ENCODE peak calls at places on chromosomes 2 and 18, in eight cellular contexts. X is brain microvascular endothelial cell, K is A549, Q is Caco-2, Z is mucosa of descending colon, F is AG04449, V is PC-3, C is dorsolateral prefrontal cortex. W is an unnamed sample.

GRCh38 chr2:240604291-240604938 is 17.9 kb downstream of the CAPN10 start:
- DNase-seq in X (peak), K (peak), Q (peak), Z (peak), F (no peak), V (peak), C (peak), W (no peak)

GRCh38 chr18:31942301-31942998 is 478 bp downstream of the TRAPPC8 start:
- DNase-seq in X (peak), K (peak), Q (no peak), Z (peak), F (no peak), V (no peak), C (peak), W (peak)

GRCh38 chr2:76415821-76416220 is 705.1 kb upstream of the GCFC2 start:
- DNase-seq in X (no peak), K (no peak), Q (no peak), Z (no peak), F (no peak), V (no peak), C (no peak), W (no peak)

GRCh38 chr2:198905881-198906612 is 551.7 kb downstream of the SATB2 start:
- DNase-seq in X (no peak), K (no peak), Q (no peak), Z (no peak), F (no peak), V (no peak), C (no peak), W (no peak)

GRCh38 chr2:215364157-215365155 is 52.6 kb downstream of the ATIC start:
- DNase-seq in X (no peak), K (no peak), Q (no peak), Z (no peak), F (no peak), V (no peak), C (no peak), W (peak)

GRCh38 chr2:241546771-241547498 is 11.6 kb upstream of the BOK start:
- DNase-seq in X (peak), K (no peak), Q (peak), Z (peak), F (peak), V (no peak), C (no peak), W (peak)

GRCh38 chr2:241009601-241010530 is 11.4 kb downstream of the SNED1 start:
- DNase-seq in X (peak), K (no peak), Q (no peak), Z (peak), F (peak), V (peak), C (no peak), W (peak)

GRCh38 chr18:42330296-42330695 is 375.3 kb downstream of the PIK3C3 start:
- DNase-seq in X (no peak), K (no peak), Q (no peak), Z (no peak), F (no peak), V (no peak), C (no peak), W (no peak)

GRCh38 chr2:200705305-200705985 is 106.3 kb upstream of the BZW1 start:
- DNase-seq in X (peak), K (peak), Q (no peak), Z (no peak), F (no peak), V (no peak), C (no peak), W (no peak)

GRCh38 chr2:200702646-200703118 is 109.0 kb upstream of the BZW1 start:
- DNase-seq in X (no peak), K (no peak), Q (peak), Z (no peak), F (no peak), V (peak), C (no peak), W (peak)

GRCh38 chr2:200702044-200702443 is 109.7 kb upstream of the BZW1 start:
- DNase-seq in X (no peak), K (no peak), Q (no peak), Z (no peak), F (no peak), V (no peak), C (no peak), W (no peak)

GRCh38 chr2:200703926-200704637 is 107.6 kb upstream of the BZW1 start:
- DNase-seq in X (no peak), K (no peak), Q (no peak), Z (no peak), F (no peak), V (no peak), C (no peak), W (no peak)

GRCh38 chr2:200703132-200703925 is 108.4 kb upstream of the BZW1 start:
- DNase-seq in X (peak), K (peak), Q (peak), Z (no peak), F (peak), V (peak), C (no peak), W (peak)
- TF ChIP-seq CTCF in X (peak), K (peak), Q (peak), Z (no peak), F (peak), V (peak), C (peak), W (peak)

GRCh38 chr2:233351423-233351822 is 2.9 kb upstream of the DGKD start:
- DNase-seq in X (peak), K (no peak), Q (no peak), Z (no peak), F (no peak), V (peak), C (no peak), W (no peak)

GRCh38 chr2:233346930-233347329 is 7.4 kb upstream of the DGKD start:
- DNase-seq in X (no peak), K (no peak), Q (no peak), Z (no peak), F (no peak), V (no peak), C (no peak), W (no peak)

GRCh38 chr2:233346374-233346773 is 7.9 kb upstream of the DGKD start:
- DNase-seq in X (no peak), K (no peak), Q (no peak), Z (no peak), F (no peak), V (no peak), C (no peak), W (no peak)

GRCh38 chr2:233350708-233351107 is 3.6 kb upstream of the DGKD start:
- DNase-seq in X (peak), K (peak), Q (peak), Z (no peak), F (peak), V (peak), C (peak), W (peak)

DNA sequence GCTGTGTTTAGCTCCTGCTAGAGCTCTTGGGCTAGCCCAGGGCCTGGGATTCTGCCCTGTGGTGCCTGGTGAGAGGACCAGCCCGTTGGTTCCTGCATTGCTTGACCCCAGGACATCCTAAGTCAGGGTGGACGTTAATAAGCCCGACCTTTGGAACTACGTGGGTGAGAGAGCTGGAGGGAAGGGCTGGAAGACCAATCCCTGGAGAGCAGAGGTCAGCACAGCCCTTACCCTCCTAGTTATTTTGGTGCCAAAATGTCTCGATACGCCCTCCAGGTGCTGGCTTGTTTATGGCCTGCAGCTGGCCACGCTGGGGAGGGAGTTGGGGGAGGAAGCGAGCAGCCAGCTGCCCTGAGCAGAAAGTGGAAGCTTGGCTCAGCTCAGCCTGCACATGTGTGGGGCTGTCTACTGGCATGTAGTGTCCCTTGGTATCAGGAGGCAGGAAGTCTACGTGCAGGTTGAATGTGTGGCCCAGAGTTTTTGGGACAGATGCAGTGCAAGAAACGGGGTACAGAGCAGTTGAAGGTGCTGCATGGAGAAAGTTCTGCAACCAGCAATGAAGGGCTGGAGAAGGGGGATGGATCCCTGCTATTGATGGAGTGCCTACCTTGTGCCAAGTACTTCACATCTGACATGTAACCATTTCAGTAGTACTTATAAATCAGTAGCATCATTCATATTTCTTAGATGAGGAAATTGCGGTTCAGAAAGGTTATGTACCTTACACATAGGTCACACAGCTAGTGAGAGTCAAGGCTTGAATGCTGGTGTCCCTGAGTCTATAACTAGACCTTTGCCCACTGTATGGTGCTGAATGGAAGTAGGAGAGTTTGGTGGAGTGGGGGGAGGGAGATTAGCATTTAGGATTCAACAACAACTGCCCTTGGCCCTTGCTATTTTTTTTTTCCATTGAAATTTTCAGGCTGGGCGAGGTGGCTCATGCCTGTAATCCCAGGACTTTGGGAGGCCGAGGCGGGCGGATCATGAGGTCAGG is 5.0 kb upstream of the DGKD start:
- DNase-seq in X (no peak), K (no peak), Q (no peak), Z (peak), F (no peak), V (no peak), C (peak), W (no peak)
- H3K4me3 ChIP-seq in X (no peak), K (no peak), Q (no peak), Z (no peak), F (no peak), V (no peak), C (no peak), W (no peak)

GRCh38 chr2:155368934-155369333 is 670.4 kb downstream of the KCNJ3 start:
- DNase-seq in X (no peak), K (peak), Q (no peak), Z (no peak), F (no peak), V (peak), C (no peak), W (peak)

GRCh38 chr2:155377178-155377780 is 678.8 kb downstream of the KCNJ3 start:
- DNase-seq in X (no peak), K (peak), Q (no peak), Z (no peak), F (no peak), V (peak), C (no peak), W (peak)

GRCh38 chr2:155377931-155378444 is 679.5 kb downstream of the KCNJ3 start:
- DNase-seq in X (peak), K (no peak), Q (no peak), Z (no peak), F (no peak), V (no peak), C (no peak), W (peak)

DNA sequence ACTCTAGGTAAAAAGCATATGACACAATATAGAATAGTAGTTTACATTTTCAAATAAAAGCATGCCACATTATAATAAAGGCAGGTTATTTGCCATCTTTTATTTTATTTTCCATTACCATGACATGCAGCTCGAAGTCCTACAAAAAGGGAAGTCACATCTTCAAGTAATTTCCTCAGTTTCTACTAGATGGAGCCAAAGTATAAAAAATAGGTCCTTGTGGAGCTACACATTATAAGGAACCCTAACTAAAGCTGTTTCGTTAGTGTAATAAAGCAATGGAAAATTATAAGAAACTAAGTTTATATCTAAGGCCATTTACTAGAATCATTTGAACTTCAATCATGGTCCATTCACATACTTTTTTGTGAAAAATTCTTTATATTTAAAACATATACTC is 674.5 kb downstream of the KCNJ3 start:
- DNase-seq in X (no peak), K (peak), Q (no peak), Z (no peak), F (no peak), V (peak), C (no peak), W (peak)
- TF ChIP-seq CTCF in X (no peak), K (peak), Q (no peak), Z (no peak), F (no peak), V (peak), C (peak), W (no peak)

DNA sequence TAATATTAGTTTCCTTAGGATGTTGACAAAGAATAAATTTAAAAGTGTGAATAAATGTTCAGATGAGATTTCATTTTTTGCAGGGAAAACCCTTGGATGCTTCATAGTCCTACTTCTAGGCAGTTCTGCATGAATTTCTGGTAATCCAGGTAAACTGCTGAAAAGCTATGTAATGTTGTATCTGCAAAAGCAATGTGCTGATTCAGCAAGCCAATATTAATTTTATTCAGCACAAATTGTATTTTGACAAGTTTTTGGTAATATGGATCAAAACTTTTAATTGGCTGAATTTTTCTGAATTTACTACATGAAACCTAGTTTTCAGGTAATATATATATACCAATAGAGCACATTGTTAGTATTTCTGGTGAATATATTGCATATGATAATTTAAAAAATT is 17.8 kb upstream of the RBBP8 start:
- DNase-seq in X (no peak), K (no peak), Q (no peak), Z (no peak), F (no peak), V (no peak), C (no peak), W (no peak)
- H3K4me3 ChIP-seq in X (no peak), K (no peak), Q (no peak), Z (no peak), F (no peak), V (no peak), C (no peak), W (peak)

GRCh38 chr2:39065616-39066015 is 55.2 kb downstream of the SOS1 start:
- DNase-seq in X (no peak), K (no peak), Q (no peak), Z (no peak), F (no peak), V (no peak), C (no peak), W (peak)

GRCh38 chr2:39069890-39070289 is 51.0 kb downstream of the SOS1 start:
- DNase-seq in X (no peak), K (no peak), Q (no peak), Z (no peak), F (no peak), V (no peak), C (no peak), W (no peak)

GRCh38 chr2:39068290-39068689 is 52.6 kb downstream of the SOS1 start:
- DNase-seq in X (no peak), K (no peak), Q (no peak), Z (no peak), F (no peak), V (no peak), C (no peak), W (peak)

DNA sequence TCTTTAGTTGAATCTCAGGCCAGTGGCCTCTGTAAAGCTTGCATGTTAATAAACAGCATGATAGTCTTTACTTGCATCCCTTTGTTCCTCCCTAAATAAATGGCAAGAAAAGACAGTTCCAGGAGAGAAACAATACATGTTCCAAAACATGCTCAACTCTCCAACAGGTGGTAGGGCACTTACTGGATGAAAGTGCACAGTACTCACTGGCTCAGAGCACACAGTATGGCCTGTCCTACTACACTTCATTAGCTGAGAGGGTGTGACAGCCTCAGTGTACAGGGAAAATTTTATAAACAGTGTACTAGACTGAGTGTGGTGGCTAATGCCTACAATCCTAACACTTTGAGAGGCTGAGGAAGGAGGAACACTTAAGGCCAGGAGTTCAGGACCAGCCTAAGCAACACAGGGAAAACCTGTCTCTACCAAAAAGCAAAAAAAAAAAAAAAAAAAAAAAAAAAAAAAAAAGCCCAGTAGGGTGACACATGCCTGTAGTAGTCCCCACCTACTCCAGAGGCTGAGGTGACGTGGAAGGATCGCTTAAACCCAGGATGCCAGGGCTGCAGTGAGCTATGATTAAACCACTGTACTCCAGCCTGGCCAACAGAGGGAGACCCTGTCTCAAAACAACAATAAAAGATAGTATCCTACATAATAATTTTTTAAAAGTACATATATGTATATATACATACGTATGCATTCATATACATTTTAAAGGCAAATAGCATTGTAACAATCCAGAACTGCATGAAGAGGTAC is 51.9 kb downstream of the SOS1 start:
- DNase-seq in X (peak), K (peak), Q (no peak), Z (no peak), F (no peak), V (no peak), C (no peak), W (peak)
- TF ChIP-seq CTCF in X (peak), K (no peak), Q (no peak), Z (no peak), F (no peak), V (peak), C (no peak), W (no peak)

GRCh38 chr18:26546170-26546874 is 2.0 kb downstream of the KCTD1 start:
- DNase-seq in X (no peak), K (peak), Q (no peak), Z (no peak), F (no peak), V (peak), C (no peak), W (peak)
- H3K4me3 ChIP-seq in X (peak), K (peak), Q (no peak), Z (no peak), F (peak), V (peak), C (peak), W (peak)

GRCh38 chr2:157751462-157752058 is 122.9 kb upstream of the ACVR1C start:
- DNase-seq in X (peak), K (peak), Q (peak), Z (no peak), F (no peak), V (peak), C (peak), W (peak)
- TF ChIP-seq CTCF in X (peak), K (no peak), Q (peak), Z (no peak), F (no peak), V (peak), C (no peak), W (no peak)